ENCODE peak calls at places on chromosomes 11 and 22, in six cellular contexts. B is tibial artery; O is A673; P is body of pancreas; H is CD8-positive, alpha-beta memory T cell; A is stomach. D is an unnamed sample.

GRCh38 chr11:79727221-79727620 is 286.4 kb upstream of the TENM4 start:
- DNase-seq in B (no peak), O (no peak), P (no peak), H (no peak), A (no peak), D (no peak)

GRCh38 chr11:118343248-118343647 is 743 bp upstream of the CD3D start:
- DNase-seq in B (no peak), O (no peak), P (no peak), H (no peak), A (no peak), D (no peak)

GRCh38 chr22:35021166-35021565 is 44.8 kb upstream of the ISX start:
- DNase-seq in B (no peak), O (no peak), P (no peak), H (no peak), A (no peak), D (no peak)

GRCh38 chr11:47437746-47438418 is 11.1 kb downstream of the RAPSN start:
- DNase-seq in B (no peak), O (no peak), P (peak; percentile 64), H (no peak), A (peak; percentile 72), D (no peak)

GRCh38 chr22:47802446-47802845 is 1040.0 kb downstream of the TBC1D22A start:
- DNase-seq in B (no peak), O (no peak), P (no peak), H (no peak), A (no peak), D (no peak)

GRCh38 chr11:41235670-41236069 is 223.8 kb downstream of the LRRC4C start:
- DNase-seq in B (no peak), O (no peak), P (no peak), H (no peak), A (no peak), D (no peak)

GRCh38 chr22:32517921-32518320 is 43.3 kb downstream of the FBXO7 start:
- DNase-seq in B (no peak), O (no peak), P (no peak), H (no peak), A (no peak), D (no peak)

GRCh38 chr11:127493330-127493729 is 492.8 kb upstream of the KIRREL3 start:
- DNase-seq in B (no peak), O (peak; percentile 40), P (no peak), H (no peak), A (no peak), D (no peak)

GRCh38 chr22:37566903-37567798 is 6.9 kb downstream of the CDC42EP1 start:
- DNase-seq in B (peak; percentile 78), O (peak; percentile 67), P (peak; percentile 92), H (peak; percentile 88), A (peak; percentile 96), D (peak; percentile 84)

GRCh38 chr11:8828580-8829358 is 82.2 kb upstream of the AKIP1 start:
- DNase-seq in B (no peak), O (no peak), P (no peak), H (no peak), A (no peak), D (no peak)

GRCh38 chr22:19387575-19387974 is 44.0 kb downstream of the HIRA start:
- DNase-seq in B (no peak), O (no peak), P (no peak), H (no peak), A (no peak), D (no peak)

GRCh38 chr11:65540290-65541092 is 15.6 kb downstream of the SCYL1 start:
- DNase-seq in B (peak; percentile 88), O (peak; percentile 95), P (peak; percentile 87), H (peak; percentile 86), A (peak; percentile 95), D (peak; percentile 90)

GRCh38 chr11:94876645-94877445 is 96.5 kb downstream of the CWC15 start:
- DNase-seq in B (peak; percentile 84), O (peak; percentile 95), P (peak; percentile 76), H (no peak), A (no peak), D (no peak)

GRCh38 chr11:47415949-47416472 is 7.6 kb downstream of the SLC39A13 start:
- DNase-seq in B (peak; percentile 86), O (peak; percentile 96), P (peak; percentile 82), H (no peak), A (peak; percentile 78), D (peak; percentile 71)

GRCh38 chr11:60918941-60919275 is 5.0 kb downstream of the TMEM109 start:
- DNase-seq in B (no peak), O (peak; percentile 27), P (no peak), H (no peak), A (no peak), D (no peak)

GRCh38 chr22:37088108-37088605 is 21.4 kb downstream of the TMPRSS6 start:
- DNase-seq in B (no peak), O (peak; percentile 25), P (no peak), H (no peak), A (no peak), D (no peak)

GRCh38 chr11:114098927-114099326 is 39.4 kb downstream of the ZBTB16 start:
- DNase-seq in B (no peak), O (no peak), P (peak; percentile 86), H (no peak), A (no peak), D (no peak)

GRCh38 chr11:76410771-76411423 is 29.8 kb downstream of the GVQW3 start:
- DNase-seq in B (no peak), O (no peak), P (no peak), H (no peak), A (no peak), D (no peak)

GRCh38 chr22:24696551-24697001 is 77.9 kb downstream of the PIWIL3 start:
- DNase-seq in B (no peak), O (no peak), P (no peak), H (no peak), A (no peak), D (no peak)

GRCh38 chr22:22855617-22856308 is 31.9 kb upstream of the IGLL5 start:
- DNase-seq in B (no peak), O (peak; percentile 45), P (no peak), H (peak; percentile 18), A (no peak), D (no peak)

GRCh38 chr22:49595465-49596078 is 232.1 kb downstream of the BRD1 start:
- DNase-seq in B (no peak), O (no peak), P (no peak), H (no peak), A (no peak), D (no peak)

GRCh38 chr11:59534676-59535075 is 23.3 kb downstream of the OR4D9 start:
- DNase-seq in B (no peak), O (no peak), P (no peak), H (no peak), A (no peak), D (no peak)

GRCh38 chr11:117750916-117751773 is 45.9 kb downstream of the DSCAML1 start:
- DNase-seq in B (no peak), O (no peak), P (no peak), H (no peak), A (no peak), D (no peak)

GRCh38 chr11:71298016-71298550 is 45.7 kb upstream of the SHANK2 start:
- DNase-seq in B (no peak), O (no peak), P (no peak), H (no peak), A (peak; percentile 8), D (no peak)

GRCh38 chr11:66694056-66694410 is 16.3 kb upstream of the RBM4B start:
- DNase-seq in B (no peak), O (no peak), P (no peak), H (no peak), A (no peak), D (no peak)

GRCh38 chr11:36222755-36223635 is 66.2 kb downstream of the COMMD9 start:
- DNase-seq in B (no peak), O (no peak), P (peak; percentile 14), H (no peak), A (no peak), D (no peak)

GRCh38 chr11:77523712-77524111 is 49.8 kb upstream of the PAK1 start:
- DNase-seq in B (no peak), O (no peak), P (no peak), H (no peak), A (no peak), D (no peak)

GRCh38 chr22:22201185-22201924 is 43.2 kb upstream of the VPREB1 start:
- DNase-seq in B (no peak), O (peak; percentile 45), P (no peak), H (peak; percentile 58), A (peak; percentile 48), D (peak; percentile 79)

GRCh38 chr11:66272600-66272999 is 4.2 kb downstream of the RAB1B start:
- DNase-seq in B (no peak), O (no peak), P (no peak), H (peak; percentile 30), A (no peak), D (no peak)

GRCh38 chr22:39214383-39215069 is 30.3 kb downstream of the PDGFB start:
- DNase-seq in B (no peak), O (no peak), P (peak; percentile 48), H (no peak), A (no peak), D (no peak)
- H3K4me3 ChIP-seq in B (no peak overlapping the region), O (no peak overlapping the region), P (no peak overlapping the region), H (no peak overlapping the region), A (no peak overlapping the region), D (no peak overlapping the region)

DNA sequence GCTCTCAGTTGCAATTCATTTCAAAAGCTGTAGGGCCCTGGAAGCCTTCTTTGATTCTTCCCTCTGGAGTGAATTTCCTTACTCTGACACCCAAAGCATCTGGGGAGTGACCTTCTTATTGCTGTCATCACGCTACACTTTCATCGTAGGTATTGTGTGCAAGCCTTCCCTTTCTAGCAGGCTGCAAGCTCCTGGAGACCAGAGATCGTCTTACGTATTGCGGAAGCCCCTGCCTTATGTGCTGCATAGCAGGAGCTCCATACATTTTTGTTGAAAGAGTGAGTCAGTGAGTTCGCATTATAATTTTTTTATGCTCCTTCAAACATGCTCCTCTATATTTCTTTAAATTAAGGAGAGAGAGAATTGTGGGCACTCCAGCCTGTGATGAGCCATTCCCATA is 21.2 kb upstream of the TMEM218 start:
- DNase-seq in B (no peak), O (no peak), P (no peak), H (no peak), A (no peak), D (no peak)
- H3K36me3 ChIP-seq in B (no peaks in the 10 kb centered on the region), O (no peaks in the 10 kb centered on the region), P (no peaks in the 10 kb centered on the region), H (no peaks in the 10 kb centered on the region), A (no peaks in the 10 kb centered on the region), D (no peaks in the 10 kb centered on the region)

DNA sequence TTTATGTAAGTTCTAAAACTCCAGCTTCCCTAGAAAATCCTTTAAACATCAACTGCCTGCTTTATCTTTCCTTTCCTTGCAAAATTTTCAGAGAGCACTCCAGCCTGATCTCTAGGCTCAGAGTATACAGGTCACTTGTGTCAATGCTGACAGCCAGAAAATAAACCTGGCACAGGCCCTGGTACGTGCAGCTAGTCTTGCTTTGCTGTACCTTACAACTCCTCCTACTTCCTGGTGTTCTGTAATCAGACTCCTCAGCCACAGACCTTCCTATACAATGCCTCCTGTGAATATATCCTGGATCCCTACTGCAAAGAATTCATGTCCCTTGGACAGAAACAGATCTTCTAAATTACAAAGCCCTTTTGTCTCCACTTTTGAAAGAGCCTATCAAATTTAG is 24.2 kb upstream of the TMEM123 start:
- DNase-seq in B (no peak), O (no peak), P (peak; percentile 83), H (no peak), A (peak; percentile 83), D (peak; percentile 76)
- H3K4me3 ChIP-seq in B (no peak overlapping the region), O (no peak overlapping the region), P (no peak overlapping the region), H (no peak overlapping the region), A (no peak overlapping the region), D (no peak overlapping the region)

DNA sequence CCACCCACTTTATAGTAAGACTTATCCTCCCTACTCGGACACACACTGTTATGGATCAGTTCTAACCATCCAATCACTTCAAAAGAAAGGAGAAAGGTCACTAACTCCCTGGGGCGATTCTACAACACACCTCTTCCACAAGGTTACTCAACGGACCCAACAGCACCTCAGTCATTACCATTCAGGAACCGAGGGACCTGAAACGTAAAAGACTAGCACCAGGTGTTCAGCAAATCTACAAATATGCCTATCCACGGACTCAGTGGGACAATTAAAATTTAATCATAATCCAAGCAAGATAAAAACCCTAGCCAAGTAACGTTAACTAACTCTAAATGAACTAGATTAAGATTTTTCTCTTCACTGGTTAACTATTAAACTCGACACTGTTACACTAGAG is 1.6 kb downstream of the HNRNPUL2 start:
- DNase-seq in B (no peak), O (no peak), P (no peak), H (no peak), A (no peak), D (peak; percentile 41)
- H3K36me3 ChIP-seq in B (peaks cover 36% of the 10 kb centered on the region), O (peaks cover 45% of the 10 kb centered on the region), P (peaks cover 13% of the 10 kb centered on the region), H (peaks cover 37% of the 10 kb centered on the region), A (peaks cover 38% of the 10 kb centered on the region), D (peaks cover 53% of the 10 kb centered on the region)